ENCODE peak calls at places on chromosomes 16 and 17, in six cellular contexts. Q is IMR-90, T is mesendoderm, X is trophoblast cell, C is H1, I is H9. Z is an unnamed sample.

GRCh38 chr17:17028059-17028877 is 14.0 kb upstream of the MPRIP start:
- DNase-seq in Q (peak), T (peak), C (peak), X (peak), I (peak), Z (peak)

GRCh38 chr16:81526935-81527334 is 82.3 kb downstream of the CMIP start:
- DNase-seq in T (no peak), I (no peak), Q (peak), C (no peak), X (no peak), Z (no peak)

GRCh38 chr16:4771646-4772045 is 4.7 kb upstream of the ZNF500 start:
- DNase-seq in X (no peak), C (no peak), Q (no peak), T (no peak), I (no peak), Z (no peak)

GRCh38 chr16:20359997-20360396 is 7.5 kb upstream of the UMOD start:
- DNase-seq in X (no peak), Q (no peak), T (peak), I (peak), C (no peak), Z (peak)

GRCh38 chr16:75433732-75434413 is 570 bp upstream of the CFDP1 start:
- DNase-seq in C (peak), X (peak), I (peak), Q (peak), T (peak), Z (no peak)

GRCh38 chr17:41910701-41911391 is 7.9 kb downstream of the ACLY start:
- DNase-seq in T (no peak), C (no peak), I (no peak), Q (peak), X (peak), Z (no peak)

GRCh38 chr16:1180772-1181714 is 28.1 kb downstream of the CACNA1H start:
- DNase-seq in I (no peak), C (no peak), X (no peak), Q (no peak), T (no peak), Z (no peak)

GRCh38 chr16:3578121-3578520 is 918 bp upstream of the NLRC3 start:
- DNase-seq in T (no peak), Q (no peak), X (no peak), I (no peak), C (no peak), Z (no peak)

GRCh38 chr17:47203984-47204721 is 5.0 kb upstream of the MYL4 start:
- DNase-seq in T (no peak), I (no peak), X (no peak), Q (peak), C (no peak), Z (no peak)

GRCh38 chr17:63519116-63519881 is 3.9 kb upstream of the KCNH6 start:
- DNase-seq in C (no peak), Q (no peak), X (no peak), I (no peak), T (no peak), Z (no peak)

GRCh38 chr17:9700754-9701476 is 55.6 kb downstream of the USP43 start:
- DNase-seq in C (no peak), T (no peak), Q (no peak), X (peak), I (no peak), Z (no peak)

GRCh38 chr16:49269231-49269630 is 12.4 kb downstream of the CBLN1 start:
- DNase-seq in X (no peak), I (no peak), C (no peak), T (no peak), Q (no peak), Z (no peak)

GRCh38 chr17:12406623-12407228 is 259.0 kb upstream of the MYOCD start:
- DNase-seq in X (no peak), Q (peak), C (no peak), T (peak), I (no peak), Z (no peak)

GRCh38 chr17:40427002-40427491 is 9.4 kb upstream of the TOP2A start:
- DNase-seq in C (no peak), X (no peak), I (peak), T (no peak), Q (no peak), Z (no peak)

GRCh38 chr17:61245706-61246135 is 153.9 kb upstream of the TBX2 start:
- DNase-seq in I (peak), C (peak), T (no peak), Q (no peak), X (no peak), Z (no peak)

GRCh38 chr17:75980188-75981018 is 1.4 kb downstream of the TEN1 start:
- DNase-seq in Q (no peak), T (no peak), X (peak), C (no peak), I (no peak), Z (no peak)

GRCh38 chr17:33595783-33596182 is 302.7 kb upstream of the ASIC2 start:
- DNase-seq in T (no peak), X (no peak), C (no peak), I (no peak), Q (no peak), Z (peak)

GRCh38 chr17:60077672-60078519 is 825 bp downstream of the HEATR6 start:
- DNase-seq in C (no peak), T (no peak), Q (no peak), I (no peak), X (no peak), Z (no peak)

GRCh38 chr16:88920618-88921602 is 54.5 kb upstream of the PABPN1L start:
- DNase-seq in I (peak), C (no peak), T (no peak), Q (peak), X (peak), Z (no peak)

GRCh38 chr16:12589676-12590075 is 214.0 kb downstream of the CPPED1 start:
- DNase-seq in I (no peak), C (no peak), Q (no peak), T (no peak), X (no peak), Z (no peak)

GRCh38 chr17:63275968-63276349 is 170.1 kb downstream of the CYB561 start:
- DNase-seq in Q (no peak), T (no peak), X (no peak), I (no peak), C (no peak), Z (no peak)

GRCh38 chr16:84529607-84530006 is 25.1 kb upstream of the MEAK7 start:
- DNase-seq in T (no peak), I (no peak), C (no peak), X (no peak), Q (no peak), Z (no peak)

GRCh38 chr16:84532855-84533486 is 28.5 kb upstream of the MEAK7 start:
- DNase-seq in Q (no peak), I (no peak), X (no peak), T (no peak), C (no peak), Z (no peak)

GRCh38 chr16:84534815-84535214 is 30.4 kb upstream of the MEAK7 start:
- DNase-seq in C (no peak), I (no peak), X (no peak), Q (no peak), T (no peak), Z (no peak)

GRCh38 chr16:84530590-84530989 is 26.1 kb upstream of the MEAK7 start:
- DNase-seq in C (no peak), T (no peak), I (no peak), Q (no peak), X (no peak), Z (no peak)

GRCh38 chr16:84532299-84532724 is 27.9 kb upstream of the MEAK7 start:
- DNase-seq in C (peak), T (peak), Q (peak), X (peak), I (peak), Z (peak)
- H2BK5ac ChIP-seq in C (no peak), T (no peak), Q (peak), X (no peak), I (no peak), Z (peak)

GRCh38 chr16:56286819-56287218 is 95.5 kb downstream of the GNAO1 start:
- DNase-seq in T (no peak), Q (peak), C (no peak), X (no peak), I (no peak), Z (no peak)
- H3K4me2 ChIP-seq in T (no peak), Q (no peak), C (no peak), X (no peak), I (no peak), Z (no peak)

DNA sequence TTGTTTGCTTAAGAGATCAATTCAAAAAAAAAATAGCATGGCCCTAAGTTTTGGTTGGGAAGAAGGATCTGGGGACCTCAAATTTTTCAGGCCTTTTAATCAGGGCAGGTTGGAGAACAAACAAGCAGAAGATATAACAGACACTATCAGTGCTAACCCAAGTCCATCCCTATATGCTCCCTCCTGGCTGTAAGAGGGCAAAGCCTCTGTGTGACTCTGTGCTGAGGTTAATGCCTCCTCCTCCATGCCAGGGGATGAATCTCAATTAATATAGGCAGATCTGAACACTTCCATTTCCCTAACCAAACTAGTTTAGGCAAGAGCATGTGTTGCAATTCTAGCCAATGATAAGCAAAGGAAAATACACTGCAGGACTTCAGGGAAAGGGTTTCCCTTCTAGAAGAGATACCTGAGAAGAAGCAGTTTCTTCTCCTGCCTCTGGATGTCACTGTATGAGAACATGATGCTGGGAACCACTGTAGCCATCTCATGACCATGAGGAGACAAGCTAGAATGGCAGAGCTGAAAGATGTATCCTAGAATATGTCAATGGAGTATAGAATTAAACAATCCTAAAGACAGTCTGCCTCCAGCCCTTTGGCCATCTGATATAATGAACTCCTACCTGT is 76.0 kb downstream of the CHD9NB start:
- DNase-seq in X (no peak), T (peak), C (no peak), I (peak), Q (peak), Z (no peak)
- H2BK5ac ChIP-seq in X (no peak), T (no peak), C (no peak), I (no peak), Q (no peak), Z (no peak)

GRCh38 chr16:66874079-66874775 is 6.1 kb upstream of the PDP2 start:
- DNase-seq in Q (peak), T (peak), C (no peak), X (no peak), I (no peak), Z (no peak)
- H3K4me2 ChIP-seq in Q (no peak), T (no peak), C (no peak), X (no peak), I (no peak), Z (no peak)

GRCh38 chr17:4951486-4951885 is 567 bp downstream of the ENO3 start:
- DNase-seq in T (peak), X (no peak), C (no peak), Q (no peak), I (no peak), Z (no peak)

GRCh38 chr17:4948997-4949320 is 629 bp upstream of the PFN1 start:
- DNase-seq in I (peak), C (no peak), Q (peak), X (peak), T (peak), Z (peak)

GRCh38 chr17:4949321-4950074 is 1.2 kb upstream of the PFN1 start:
- DNase-seq in Q (peak), I (peak), C (no peak), X (peak), T (peak), Z (peak)

GRCh38 chr17:4950757-4951204 is at the start of gene ENO3:
- DNase-seq in T (peak), C (no peak), I (peak), X (no peak), Q (no peak), Z (peak)

DNA sequence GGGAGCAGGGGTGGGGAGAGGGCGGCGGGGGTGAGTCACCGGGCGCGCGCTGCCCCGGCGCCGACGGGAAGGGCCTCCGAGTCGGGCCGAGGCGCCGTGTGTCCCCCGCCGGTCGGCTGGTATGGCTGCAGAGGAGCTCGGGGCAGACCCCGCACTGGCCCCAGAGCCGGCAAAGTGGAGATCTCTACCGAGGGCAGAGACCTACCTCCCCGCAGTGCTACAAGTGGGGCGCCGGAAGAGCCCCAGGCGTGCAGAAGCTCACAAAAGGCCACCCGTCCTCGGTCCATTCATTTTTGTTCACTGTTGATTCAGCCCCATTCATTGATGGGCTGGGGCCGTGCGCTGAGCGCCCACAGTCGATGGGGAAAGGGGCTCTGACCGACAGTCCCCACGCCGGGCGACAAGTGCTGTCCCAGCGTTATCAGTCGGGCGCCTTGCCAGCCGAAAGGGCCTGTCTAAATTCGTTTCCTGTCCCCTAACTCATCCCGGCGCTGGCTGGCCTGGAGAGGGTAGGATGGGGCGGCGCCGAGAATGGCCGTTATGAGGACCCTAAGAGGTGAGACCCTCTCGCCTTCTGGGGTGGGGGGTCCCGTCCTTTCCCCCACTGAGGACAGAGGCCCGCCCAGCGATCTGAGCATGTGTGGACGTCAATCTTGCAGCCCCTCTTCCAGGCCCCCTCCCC is 703 bp upstream of the ENO3 start:
- DNase-seq in T (peak), X (no peak), Q (no peak), I (peak), C (no peak), Z (no peak)
- H2BK5ac ChIP-seq in T (peak), X (peak), Q (peak), I (no peak), C (peak), Z (peak)

GRCh38 chr16:61879-62281 is 8.3 kb downstream of the SNRNP25 start:
- DNase-seq in Q (no peak), X (no peak), C (no peak), T (no peak), I (no peak), Z (no peak)
- H3K4me2 ChIP-seq in Q (no peak), X (no peak), C (no peak), T (no peak), I (no peak), Z (no peak)

DNA sequence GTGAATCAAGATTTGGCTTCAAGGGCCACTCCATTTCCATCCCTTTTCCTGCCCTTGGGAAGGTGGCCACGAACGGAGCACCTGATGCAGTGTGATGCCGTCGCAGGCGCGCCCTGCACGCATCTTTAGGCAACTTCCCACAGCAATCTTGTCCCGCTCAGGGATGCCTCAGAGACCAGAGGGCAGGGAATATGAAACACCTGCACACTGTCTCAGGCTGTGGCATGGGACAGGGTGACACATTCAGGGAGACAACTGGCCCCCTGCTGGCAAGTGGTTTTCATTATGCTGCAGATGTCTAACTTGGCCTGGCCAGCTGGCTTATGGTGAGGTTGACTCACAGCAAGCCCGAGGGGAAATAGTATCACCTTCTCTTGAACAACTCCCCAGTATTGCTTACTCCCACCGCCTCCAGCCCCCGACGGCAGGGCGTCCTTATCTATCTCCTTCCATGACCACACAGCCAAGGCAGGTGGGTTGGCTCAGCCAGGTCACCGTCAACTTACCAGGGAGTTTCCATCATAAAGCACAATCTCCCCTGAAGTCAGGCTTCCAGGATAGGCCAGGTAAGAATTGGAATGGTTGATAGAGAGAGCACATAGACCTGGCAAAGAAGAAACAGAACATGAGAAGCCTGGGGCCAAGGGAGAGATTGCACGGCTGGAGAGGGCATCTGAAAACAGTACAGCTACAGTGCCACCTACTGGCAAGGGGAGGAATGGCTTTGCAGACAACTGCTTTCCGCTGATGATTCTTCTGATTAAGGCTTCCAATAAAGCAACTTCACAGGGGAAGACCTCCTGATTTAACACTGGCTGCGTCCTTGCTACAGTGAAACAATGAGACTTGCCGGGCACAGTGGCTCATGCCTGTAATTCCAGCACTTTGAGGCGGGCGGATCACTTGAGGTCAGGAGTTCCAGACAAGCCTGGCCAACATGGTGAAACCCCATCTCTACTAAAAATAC is 21.1 kb downstream of the WIPI1 start:
- DNase-seq in C (no peak), Q (peak), X (peak), T (peak), I (peak), Z (peak)
- H2BK5ac ChIP-seq in C (no peak), Q (no peak), X (no peak), T (no peak), I (no peak), Z (no peak)

Z was measured in neuronal stem cell.